ENCODE peak calls at places on chromosome 1, in nine cellular contexts. One of them, this sample, is unnamed.

GRCh38 chr1:101043776-101044175 is 18.2 kb upstream of the DPH5 start:
- DNase-seq in heart left ventricle: no peak
- DNase-seq in Peyer's patch: no peak
- DNase-seq in cardiac fibroblast: peak
- DNase-seq in GM23338: no peak
- DNase-seq in A549: no peak
- DNase-seq in breast epithelium: no peak
- DNase-seq in mesothelial cell of epicardium: no peak
- DNase-seq in heart right ventricle: no peak
- DNase-seq in this sample: no peak

GRCh38 chr1:182761396-182762395 is 27.9 kb upstream of the NPL start:
- DNase-seq in heart left ventricle: no peak
- DNase-seq in Peyer's patch: no peak
- DNase-seq in cardiac fibroblast: no peak
- DNase-seq in GM23338: no peak
- DNase-seq in A549: no peak
- DNase-seq in breast epithelium: no peak
- DNase-seq in mesothelial cell of epicardium: no peak
- DNase-seq in heart right ventricle: no peak
- DNase-seq in this sample: no peak

GRCh38 chr1:223886516-223886921 is 40.8 kb upstream of the TP53BP2 start:
- DNase-seq in heart left ventricle: no peak
- DNase-seq in Peyer's patch: no peak
- DNase-seq in cardiac fibroblast: no peak
- DNase-seq in GM23338: no peak
- DNase-seq in A549: no peak
- DNase-seq in breast epithelium: no peak
- DNase-seq in mesothelial cell of epicardium: no peak
- DNase-seq in heart right ventricle: no peak
- DNase-seq in this sample: no peak

GRCh38 chr1:63833346-63834065 is 59.7 kb downstream of the ROR1 start:
- DNase-seq in heart left ventricle: no peak
- DNase-seq in Peyer's patch: no peak
- DNase-seq in cardiac fibroblast: no peak
- DNase-seq in GM23338: peak
- DNase-seq in A549: no peak
- DNase-seq in breast epithelium: no peak
- DNase-seq in mesothelial cell of epicardium: no peak
- DNase-seq in heart right ventricle: no peak
- DNase-seq in this sample: no peak

GRCh38 chr1:212814548-212814947 is 22.9 kb downstream of the TATDN3 start:
- DNase-seq in heart left ventricle: no peak
- DNase-seq in Peyer's patch: no peak
- DNase-seq in cardiac fibroblast: no peak
- DNase-seq in GM23338: peak
- DNase-seq in A549: no peak
- DNase-seq in breast epithelium: no peak
- DNase-seq in mesothelial cell of epicardium: no peak
- DNase-seq in heart right ventricle: no peak
- DNase-seq in this sample: no peak

GRCh38 chr1:25246600-25247023 is 642 bp downstream of the RSRP1 start:
- DNase-seq in heart left ventricle: no peak
- DNase-seq in Peyer's patch: no peak
- DNase-seq in cardiac fibroblast: no peak
- DNase-seq in GM23338: peak
- DNase-seq in A549: no peak
- DNase-seq in breast epithelium: no peak
- DNase-seq in mesothelial cell of epicardium: no peak
- DNase-seq in heart right ventricle: peak
- DNase-seq in this sample: peak

GRCh38 chr1:41994195-41994894 is 75.6 kb upstream of the HIVEP3 start:
- DNase-seq in heart left ventricle: no peak
- DNase-seq in Peyer's patch: no peak
- DNase-seq in cardiac fibroblast: no peak
- DNase-seq in GM23338: no peak
- DNase-seq in A549: no peak
- DNase-seq in breast epithelium: no peak
- DNase-seq in mesothelial cell of epicardium: no peak
- DNase-seq in heart right ventricle: no peak
- DNase-seq in this sample: no peak

GRCh38 chr1:192045038-192045575 is 113.2 kb upstream of the RGS18 start:
- DNase-seq in heart left ventricle: no peak
- DNase-seq in Peyer's patch: no peak
- DNase-seq in cardiac fibroblast: no peak
- DNase-seq in GM23338: no peak
- DNase-seq in A549: no peak
- DNase-seq in breast epithelium: no peak
- DNase-seq in mesothelial cell of epicardium: no peak
- DNase-seq in heart right ventricle: no peak
- DNase-seq in this sample: no peak

GRCh38 chr1:70475023-70475422 is 64.0 kb downstream of the CTH start:
- DNase-seq in heart left ventricle: no peak
- DNase-seq in Peyer's patch: no peak
- DNase-seq in cardiac fibroblast: no peak
- DNase-seq in GM23338: no peak
- DNase-seq in A549: no peak
- DNase-seq in breast epithelium: no peak
- DNase-seq in mesothelial cell of epicardium: no peak
- DNase-seq in heart right ventricle: no peak
- DNase-seq in this sample: no peak

GRCh38 chr1:93324486-93325464 is 20.9 kb upstream of the DR1 start:
- DNase-seq in heart left ventricle: no peak
- DNase-seq in Peyer's patch: peak
- DNase-seq in cardiac fibroblast: peak
- DNase-seq in GM23338: no peak
- DNase-seq in A549: peak
- DNase-seq in breast epithelium: no peak
- DNase-seq in mesothelial cell of epicardium: no peak
- DNase-seq in heart right ventricle: no peak
- DNase-seq in this sample: no peak

GRCh38 chr1:24415334-24415909 is at the start of gene NIPAL3:
- DNase-seq in heart left ventricle: peak
- DNase-seq in Peyer's patch: peak
- DNase-seq in cardiac fibroblast: peak
- DNase-seq in GM23338: peak
- DNase-seq in A549: peak
- DNase-seq in breast epithelium: peak
- DNase-seq in mesothelial cell of epicardium: peak
- DNase-seq in heart right ventricle: peak
- DNase-seq in this sample: peak

DNA sequence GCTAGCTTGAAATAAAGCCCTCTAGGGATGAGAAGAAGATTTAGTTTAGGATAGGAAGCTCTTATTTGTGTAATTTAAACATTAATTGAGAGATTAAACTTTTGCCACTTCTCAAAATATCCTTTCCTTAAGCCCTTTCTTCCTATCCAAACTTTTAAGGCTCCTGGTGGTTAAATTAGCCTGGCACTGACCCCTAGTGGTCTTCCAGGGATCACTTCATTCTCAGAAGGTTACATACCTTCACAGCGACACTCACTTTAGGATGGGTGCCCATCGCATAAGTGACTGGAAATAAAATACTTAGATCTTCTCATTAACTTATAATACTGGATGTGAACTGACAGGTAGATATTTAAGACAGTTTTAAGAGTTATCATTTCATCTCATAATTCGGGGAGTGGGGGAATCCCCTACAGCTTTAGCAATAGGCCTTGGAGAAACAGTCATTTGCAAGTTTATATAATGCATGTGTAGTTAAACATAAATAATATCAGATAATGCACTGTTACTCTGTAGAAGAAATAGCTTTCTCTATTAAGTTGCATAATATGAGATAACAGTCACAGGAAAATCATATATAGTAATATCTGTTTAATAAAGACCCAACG is 7.4 kb downstream of the LHX9 start:
- DNase-seq in heart left ventricle: no peak
- DNase-seq in Peyer's patch: peak
- DNase-seq in cardiac fibroblast: peak
- DNase-seq in GM23338: peak
- DNase-seq in A549: peak
- DNase-seq in breast epithelium: no peak
- DNase-seq in mesothelial cell of epicardium: no peak
- DNase-seq in heart right ventricle: peak
- DNase-seq in this sample: no peak
- TF ChIP-seq CTCF in heart left ventricle: peak
- TF ChIP-seq CTCF in Peyer's patch: peak
- TF ChIP-seq CTCF in cardiac fibroblast: peak
- TF ChIP-seq CTCF in GM23338: peak
- TF ChIP-seq CTCF in A549: peak
- TF ChIP-seq CTCF in breast epithelium: peak
- TF ChIP-seq CTCF in mesothelial cell of epicardium: peak
- TF ChIP-seq CTCF in heart right ventricle: peak
- TF ChIP-seq CTCF in this sample: peak

DNA sequence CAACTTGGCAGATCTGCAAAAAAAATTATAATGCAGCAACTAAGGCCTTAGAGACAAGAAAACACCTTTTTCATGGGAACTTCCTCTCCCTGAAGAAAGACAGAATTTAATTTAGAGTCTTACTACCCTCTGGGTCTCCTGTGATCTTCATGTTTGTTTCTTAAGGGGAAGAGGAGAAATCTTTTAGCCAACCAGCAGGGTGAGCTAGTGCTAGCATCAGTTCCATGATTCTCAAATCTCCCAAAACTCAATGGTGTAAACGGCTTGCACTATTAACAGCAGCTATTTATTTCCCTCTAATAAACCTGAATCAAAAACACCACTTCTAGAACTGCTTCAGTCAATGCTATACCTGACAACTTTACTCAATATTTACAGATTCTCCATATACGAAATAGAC is 3.8 kb downstream of the ZNF644 start:
- DNase-seq in heart left ventricle: no peak
- DNase-seq in Peyer's patch: no peak
- DNase-seq in cardiac fibroblast: peak
- DNase-seq in GM23338: peak
- DNase-seq in A549: no peak
- DNase-seq in breast epithelium: no peak
- DNase-seq in mesothelial cell of epicardium: no peak
- DNase-seq in heart right ventricle: no peak
- DNase-seq in this sample: no peak
- TF ChIP-seq CTCF in heart left ventricle: peak
- TF ChIP-seq CTCF in Peyer's patch: peak
- TF ChIP-seq CTCF in cardiac fibroblast: peak
- TF ChIP-seq CTCF in GM23338: peak
- TF ChIP-seq CTCF in A549: peak
- TF ChIP-seq CTCF in breast epithelium: no peak
- TF ChIP-seq CTCF in mesothelial cell of epicardium: no peak
- TF ChIP-seq CTCF in heart right ventricle: peak
- TF ChIP-seq CTCF in this sample: peak

DNA sequence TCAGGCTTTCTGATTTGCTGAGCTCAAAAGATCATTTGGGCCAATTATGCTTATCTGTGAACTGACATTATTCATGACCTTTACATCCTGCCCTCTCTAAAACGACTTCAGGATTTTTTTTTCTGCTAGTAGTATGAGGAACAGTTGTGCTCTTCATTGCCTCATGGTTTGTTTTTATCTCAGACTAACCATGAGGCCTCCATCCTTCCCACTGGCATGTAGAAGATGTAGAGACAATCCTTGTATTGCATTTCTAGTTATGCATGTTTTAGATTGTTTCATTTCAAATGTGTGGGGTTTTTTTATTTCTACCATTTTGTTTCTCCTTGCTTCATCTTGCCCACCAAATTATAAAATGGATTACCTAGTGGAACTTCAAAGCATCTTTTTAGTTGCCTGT is 82.8 kb upstream of the C1orf87 start:
- DNase-seq in heart left ventricle: no peak
- DNase-seq in Peyer's patch: no peak
- DNase-seq in cardiac fibroblast: no peak
- DNase-seq in GM23338: no peak
- DNase-seq in A549: no peak
- DNase-seq in breast epithelium: no peak
- DNase-seq in mesothelial cell of epicardium: no peak
- DNase-seq in heart right ventricle: no peak
- DNase-seq in this sample: no peak
- TF ChIP-seq CTCF in heart left ventricle: no peak
- TF ChIP-seq CTCF in Peyer's patch: no peak
- TF ChIP-seq CTCF in cardiac fibroblast: no peak
- TF ChIP-seq CTCF in GM23338: no peak
- TF ChIP-seq CTCF in A549: no peak
- TF ChIP-seq CTCF in breast epithelium: no peak
- TF ChIP-seq CTCF in mesothelial cell of epicardium: no peak
- TF ChIP-seq CTCF in heart right ventricle: no peak
- TF ChIP-seq CTCF in this sample: no peak

DNA sequence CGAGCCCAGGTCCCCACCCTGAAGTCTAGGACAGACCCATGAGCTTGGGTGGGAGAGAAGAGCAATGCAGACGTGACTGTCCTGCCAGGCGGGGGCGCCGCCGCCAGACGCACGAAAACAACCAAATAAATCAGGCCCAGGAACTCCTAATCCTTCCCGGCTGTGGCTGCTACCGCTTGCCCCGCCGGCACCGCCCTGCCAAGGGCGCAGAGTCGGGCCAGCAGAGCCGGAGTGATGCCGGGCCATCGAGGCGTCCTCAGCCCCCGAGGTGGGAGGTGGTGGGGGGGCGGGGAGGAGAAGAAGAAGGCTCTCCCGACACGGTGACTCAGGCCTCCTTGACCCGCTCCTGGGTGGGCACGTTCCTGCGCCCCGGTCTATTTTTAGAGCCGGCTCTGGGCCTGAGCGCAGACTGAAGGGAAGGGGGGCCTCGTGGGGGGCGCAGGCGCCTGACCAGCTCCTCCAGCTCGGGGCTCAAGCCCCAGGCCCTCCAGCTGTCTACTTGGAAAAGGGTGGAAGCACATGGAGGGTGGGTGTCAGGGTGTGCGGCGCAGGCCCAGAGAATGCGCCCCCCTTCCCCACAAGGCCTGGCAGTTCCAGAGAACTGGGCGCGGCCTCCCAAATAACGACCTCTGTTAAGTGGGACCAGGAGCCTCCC is 10.8 kb upstream of the COL16A1 start:
- DNase-seq in heart left ventricle: peak
- DNase-seq in Peyer's patch: peak
- DNase-seq in cardiac fibroblast: peak
- DNase-seq in GM23338: peak
- DNase-seq in A549: peak
- DNase-seq in breast epithelium: peak
- DNase-seq in mesothelial cell of epicardium: peak
- DNase-seq in heart right ventricle: peak
- DNase-seq in this sample: no peak
- TF ChIP-seq CTCF in heart left ventricle: peak
- TF ChIP-seq CTCF in Peyer's patch: peak
- TF ChIP-seq CTCF in cardiac fibroblast: peak
- TF ChIP-seq CTCF in GM23338: peak
- TF ChIP-seq CTCF in A549: peak
- TF ChIP-seq CTCF in breast epithelium: no peak
- TF ChIP-seq CTCF in mesothelial cell of epicardium: no peak
- TF ChIP-seq CTCF in heart right ventricle: peak
- TF ChIP-seq CTCF in this sample: peak

GRCh38 chr1:32997381-32997891 is 32.8 kb upstream of the RNF19B start:
- DNase-seq in heart left ventricle: no peak
- DNase-seq in Peyer's patch: no peak
- DNase-seq in cardiac fibroblast: peak
- DNase-seq in GM23338: no peak
- DNase-seq in A549: no peak
- DNase-seq in breast epithelium: no peak
- DNase-seq in mesothelial cell of epicardium: no peak
- DNase-seq in heart right ventricle: no peak
- DNase-seq in this sample: no peak
- TF ChIP-seq CTCF in heart left ventricle: no peak
- TF ChIP-seq CTCF in Peyer's patch: no peak
- TF ChIP-seq CTCF in cardiac fibroblast: no peak
- TF ChIP-seq CTCF in GM23338: no peak
- TF ChIP-seq CTCF in A549: no peak
- TF ChIP-seq CTCF in breast epithelium: no peak
- TF ChIP-seq CTCF in mesothelial cell of epicardium: no peak
- TF ChIP-seq CTCF in heart right ventricle: no peak
- TF ChIP-seq CTCF in this sample: no peak